ENCODE peak calls at places on chromosomes 11 and 22, in eight cellular contexts. P is epithelial cell of esophagus; F is naive thymus-derived CD4-positive, alpha-beta T cell; I is keratinocyte; X is coronary artery; C is A549; N is AG04450; A is body of pancreas. W is an unnamed sample.

GRCh38 chr11:93655047-93655446 is 6.4 kb upstream of the CEP295 start:
- DNase-seq in P (no peak), F (no peak), I (no peak), X (no peak), C (no peak), N (no peak), A (no peak), W (peak)

GRCh38 chr11:119660166-119660720 is 68.8 kb downstream of the NECTIN1 start:
- DNase-seq in P (no peak), F (no peak), I (no peak), X (no peak), C (no peak), N (no peak), A (no peak), W (no peak)

GRCh38 chr11:76791861-76792260 is 8.7 kb downstream of the TSKU start:
- DNase-seq in P (peak), F (no peak), I (no peak), X (peak), C (no peak), N (no peak), A (peak), W (no peak)

GRCh38 chr11:2368178-2368850 is 8.8 kb upstream of the CD81 start:
- DNase-seq in P (no peak), F (no peak), I (no peak), X (no peak), C (no peak), N (no peak), A (no peak), W (no peak)

GRCh38 chr11:12216542-12217422 is 106.4 kb downstream of the MICAL2 start:
- DNase-seq in P (no peak), F (no peak), I (no peak), X (no peak), C (no peak), N (no peak), A (peak), W (no peak)

GRCh38 chr22:43376765-43377485 is 33.8 kb upstream of the SCUBE1 start:
- DNase-seq in P (no peak), F (no peak), I (no peak), X (no peak), C (no peak), N (no peak), A (peak), W (no peak)

GRCh38 chr11:118655486-118656190 is 23.8 kb downstream of the TREH start:
- DNase-seq in P (no peak), F (no peak), I (no peak), X (peak), C (no peak), N (no peak), A (no peak), W (no peak)

GRCh38 chr22:41619979-41620645 is 731 bp downstream of the DESI1 start:
- DNase-seq in P (peak), F (peak), I (no peak), X (no peak), C (no peak), N (no peak), A (peak), W (no peak)

GRCh38 chr11:83006877-83007330 is 64.8 kb downstream of the RAB30 start:
- DNase-seq in P (no peak), F (no peak), I (no peak), X (no peak), C (no peak), N (no peak), A (peak), W (no peak)

GRCh38 chr11:14411818-14412217 is 52.8 kb upstream of the RRAS2 start:
- DNase-seq in P (peak), F (no peak), I (no peak), X (no peak), C (no peak), N (peak), A (no peak), W (no peak)

GRCh38 chr11:44301856-44302231 is 8.1 kb downstream of the ALX4 start:
- DNase-seq in P (no peak), F (no peak), I (no peak), X (no peak), C (peak), N (no peak), A (no peak), W (peak)

GRCh38 chr11:123434262-123434661 is 4.2 kb downstream of the GRAMD1B start:
- DNase-seq in P (peak), F (peak), I (no peak), X (no peak), C (peak), N (no peak), A (no peak), W (no peak)

GRCh38 chr22:47736166-47737034 is 974.0 kb downstream of the TBC1D22A start:
- DNase-seq in P (peak), F (no peak), I (peak), X (no peak), C (no peak), N (no peak), A (no peak), W (no peak)

GRCh38 chr22:47739616-47740015 is 977.2 kb downstream of the TBC1D22A start:
- DNase-seq in P (no peak), F (no peak), I (no peak), X (no peak), C (no peak), N (no peak), A (no peak), W (no peak)

GRCh38 chr22:47738472-47739013 is 976.1 kb downstream of the TBC1D22A start:
- DNase-seq in P (no peak), F (no peak), I (no peak), X (no peak), C (no peak), N (no peak), A (no peak), W (no peak)

GRCh38 chr22:47739216-47739615 is 976.8 kb downstream of the TBC1D22A start:
- DNase-seq in P (no peak), F (no peak), I (no peak), X (no peak), C (no peak), N (no peak), A (no peak), W (no peak)

GRCh38 chr22:47740109-47740805 is 977.8 kb downstream of the TBC1D22A start:
- DNase-seq in P (no peak), F (no peak), I (no peak), X (no peak), C (no peak), N (no peak), A (no peak), W (no peak)
- H3K4me3 ChIP-seq in P (no peak), F (no peak), I (no peak), X (no peak), C (no peak), N (no peak), A (no peak), W (no peak)

DNA sequence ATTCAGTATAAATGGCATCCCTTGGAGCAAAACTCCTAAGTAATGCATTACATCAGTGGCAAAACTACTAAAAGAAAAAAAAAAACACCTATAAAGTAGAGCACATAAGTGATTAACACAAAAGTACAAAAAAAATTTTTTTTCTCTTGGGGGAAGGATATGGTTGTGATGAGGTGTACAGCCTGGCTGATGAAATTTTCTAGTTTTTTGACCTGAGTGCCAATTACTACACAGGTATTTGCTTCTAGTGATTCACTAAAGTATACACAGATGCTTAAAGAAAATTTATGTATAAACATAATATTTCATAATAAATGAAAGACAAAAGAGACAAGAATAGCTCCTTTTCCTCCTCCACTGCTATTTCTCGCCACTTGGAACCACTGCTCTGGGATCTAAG is 71.8 kb upstream of the APOA1 start:
- DNase-seq in P (peak), F (no peak), I (no peak), X (no peak), C (no peak), N (no peak), A (no peak), W (no peak)
- H3K4me3 ChIP-seq in P (no peak), F (no peak), I (no peak), X (no peak), C (no peak), N (no peak), A (no peak), W (no peak)

GRCh38 chr22:50179937-50180726 is 5.6 kb upstream of the TRABD start:
- DNase-seq in P (no peak), F (no peak), I (no peak), X (no peak), C (no peak), N (no peak), A (no peak), W (no peak)
- H3K4me3 ChIP-seq in P (no peak), F (no peak), I (no peak), X (no peak), C (no peak), N (no peak), A (no peak), W (no peak)

GRCh38 chr22:45552017-45552411 is 49.3 kb downstream of the FBLN1 start:
- DNase-seq in P (no peak), F (no peak), I (no peak), X (no peak), C (no peak), N (no peak), A (no peak), W (no peak)

GRCh38 chr22:45554861-45555260 is 52.2 kb downstream of the FBLN1 start:
- DNase-seq in P (no peak), F (no peak), I (no peak), X (no peak), C (no peak), N (no peak), A (no peak), W (no peak)

GRCh38 chr22:45552580-45553332 is 50.1 kb downstream of the FBLN1 start:
- DNase-seq in P (peak), F (no peak), I (no peak), X (no peak), C (no peak), N (peak), A (peak), W (peak)

GRCh38 chr22:45553333-45554039 is 50.8 kb downstream of the FBLN1 start:
- DNase-seq in P (peak), F (peak), I (no peak), X (peak), C (peak), N (peak), A (peak), W (peak)

DNA sequence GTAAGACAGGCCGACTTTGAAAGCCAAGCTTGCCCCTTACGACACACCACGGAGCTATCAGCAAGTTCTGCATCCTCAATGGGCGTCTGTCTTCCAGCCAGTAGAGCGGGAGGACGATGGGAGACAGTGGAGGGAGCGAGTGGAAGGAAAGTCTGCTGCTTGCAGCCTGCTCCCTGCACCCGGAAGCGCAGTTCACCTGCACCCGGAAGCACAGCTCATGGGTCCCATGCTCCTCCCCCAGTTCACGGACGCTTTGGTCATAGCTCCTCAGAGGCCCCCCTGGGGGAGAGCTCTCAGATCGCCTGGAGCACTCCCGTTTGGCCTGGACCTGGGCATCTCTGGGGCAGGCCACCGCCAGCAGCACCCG is 51.3 kb downstream of the FBLN1 start:
- DNase-seq in P (no peak), F (no peak), I (no peak), X (no peak), C (peak), N (no peak), A (no peak), W (no peak)
- H3K4me3 ChIP-seq in P (no peak), F (no peak), I (no peak), X (peak), C (no peak), N (no peak), A (no peak), W (no peak)